ENCODE peak calls at places on chromosomes 11 and 22, in seven cellular contexts. One of them, this sample, is unnamed.

GRCh38 chr11:548700-549603 is 11.6 kb downstream of the LMNTD2 start:
- DNase-seq in IMR-90: no peak
- DNase-seq in H9: no peak
- DNase-seq in neuronal stem cell: no peak
- DNase-seq in H1: no peak
- DNase-seq in mesendoderm: peak; percentile 70
- DNase-seq in mesenchymal stem cell: peak; percentile 28
- DNase-seq in this sample: peak; percentile 65

GRCh38 chr11:70064726-70065317 is 13.3 kb upstream of the ANO1 start:
- DNase-seq in IMR-90: no peak
- DNase-seq in H9: peak; percentile 15
- DNase-seq in neuronal stem cell: no peak
- DNase-seq in H1: peak; percentile 41
- DNase-seq in mesendoderm: no peak
- DNase-seq in mesenchymal stem cell: no peak
- DNase-seq in this sample: no peak

GRCh38 chr11:10818594-10818993 is 9.9 kb upstream of the EIF4G2 start:
- DNase-seq in IMR-90: peak; percentile 95
- DNase-seq in H9: no peak
- DNase-seq in neuronal stem cell: no peak
- DNase-seq in H1: no peak
- DNase-seq in mesendoderm: no peak
- DNase-seq in mesenchymal stem cell: peak; percentile 87
- DNase-seq in this sample: no peak

GRCh38 chr22:41994506-41994905 is 4.1 kb upstream of the WBP2NL start:
- DNase-seq in IMR-90: no peak
- DNase-seq in H9: no peak
- DNase-seq in neuronal stem cell: no peak
- DNase-seq in H1: no peak
- DNase-seq in mesendoderm: peak; percentile 14
- DNase-seq in mesenchymal stem cell: no peak
- DNase-seq in this sample: no peak

GRCh38 chr11:2180775-2181370 is 9.3 kb upstream of the TH start:
- DNase-seq in IMR-90: no peak
- DNase-seq in H9: no peak
- DNase-seq in neuronal stem cell: no peak
- DNase-seq in H1: no peak
- DNase-seq in mesendoderm: no peak
- DNase-seq in mesenchymal stem cell: no peak
- DNase-seq in this sample: no peak

GRCh38 chr22:24086310-24086709 is 75.2 kb downstream of the CABIN1 start:
- DNase-seq in IMR-90: no peak
- DNase-seq in H9: no peak
- DNase-seq in neuronal stem cell: no peak
- DNase-seq in H1: no peak
- DNase-seq in mesendoderm: no peak
- DNase-seq in mesenchymal stem cell: no peak
- DNase-seq in this sample: no peak

GRCh38 chr22:22787805-22788459 is 99.7 kb upstream of the IGLL5 start:
- DNase-seq in IMR-90: peak; percentile 28
- DNase-seq in H9: peak; percentile 79
- DNase-seq in neuronal stem cell: peak; percentile 51
- DNase-seq in H1: peak; percentile 78
- DNase-seq in mesendoderm: peak; percentile 70
- DNase-seq in mesenchymal stem cell: peak; percentile 11
- DNase-seq in this sample: peak; percentile 76

GRCh38 chr11:118222437-118222836 is 2.4 kb downstream of the JAML start:
- DNase-seq in IMR-90: no peak
- DNase-seq in H9: no peak
- DNase-seq in neuronal stem cell: no peak
- DNase-seq in H1: no peak
- DNase-seq in mesendoderm: no peak
- DNase-seq in mesenchymal stem cell: no peak
- DNase-seq in this sample: no peak

GRCh38 chr11:68354181-68354872 is 41.9 kb downstream of the LRP5 start:
- DNase-seq in IMR-90: peak; percentile 89
- DNase-seq in H9: no peak
- DNase-seq in neuronal stem cell: no peak
- DNase-seq in H1: no peak
- DNase-seq in mesendoderm: peak; percentile 59
- DNase-seq in mesenchymal stem cell: peak; percentile 82
- DNase-seq in this sample: peak; percentile 89

GRCh38 chr11:96122601-96123044 is 198.7 kb upstream of the MTMR2 start:
- DNase-seq in IMR-90: peak; percentile 35
- DNase-seq in H9: no peak
- DNase-seq in neuronal stem cell: no peak
- DNase-seq in H1: no peak
- DNase-seq in mesendoderm: no peak
- DNase-seq in mesenchymal stem cell: no peak
- DNase-seq in this sample: peak; percentile 71

GRCh38 chr11:12288212-12288933 is 89.0 kb upstream of the PARVA start:
- DNase-seq in IMR-90: peak; percentile 94
- DNase-seq in H9: peak; percentile 89
- DNase-seq in neuronal stem cell: peak; percentile 86
- DNase-seq in H1: peak; percentile 95
- DNase-seq in mesendoderm: peak; percentile 93
- DNase-seq in mesenchymal stem cell: peak; percentile 94
- DNase-seq in this sample: peak; percentile 97

GRCh38 chr11:19842505-19842904 is 129.9 kb downstream of the NAV2 start:
- DNase-seq in IMR-90: no peak
- DNase-seq in H9: no peak
- DNase-seq in neuronal stem cell: no peak
- DNase-seq in H1: no peak
- DNase-seq in mesendoderm: no peak
- DNase-seq in mesenchymal stem cell: no peak
- DNase-seq in this sample: peak; percentile 49

GRCh38 chr22:37157516-37158289 is 8.0 kb upstream of the IL2RB start:
- DNase-seq in IMR-90: peak; percentile 31
- DNase-seq in H9: no peak
- DNase-seq in neuronal stem cell: no peak
- DNase-seq in H1: no peak
- DNase-seq in mesendoderm: peak; percentile 28
- DNase-seq in mesenchymal stem cell: no peak
- DNase-seq in this sample: peak; percentile 94

GRCh38 chr11:47248664-47249377 is at the start of gene ACP2:
- DNase-seq in IMR-90: peak; percentile 87
- DNase-seq in H9: peak; percentile 86
- DNase-seq in neuronal stem cell: peak; percentile 87
- DNase-seq in H1: peak; percentile 93
- DNase-seq in mesendoderm: peak; percentile 95
- DNase-seq in mesenchymal stem cell: peak; percentile 88
- DNase-seq in this sample: peak; percentile 88

GRCh38 chr11:34316347-34317037 is 41.3 kb downstream of the ABTB2 start:
- DNase-seq in IMR-90: peak; percentile 28
- DNase-seq in H9: no peak
- DNase-seq in neuronal stem cell: no peak
- DNase-seq in H1: no peak
- DNase-seq in mesendoderm: no peak
- DNase-seq in mesenchymal stem cell: no peak
- DNase-seq in this sample: no peak

GRCh38 chr22:47602732-47603131 is 840.3 kb downstream of the TBC1D22A start:
- DNase-seq in IMR-90: no peak
- DNase-seq in H9: no peak
- DNase-seq in neuronal stem cell: no peak
- DNase-seq in H1: no peak
- DNase-seq in mesendoderm: no peak
- DNase-seq in mesenchymal stem cell: no peak
- DNase-seq in this sample: no peak

GRCh38 chr11:46367244-46367915 is 14.1 kb upstream of the MDK start:
- DNase-seq in IMR-90: peak; percentile 59
- DNase-seq in H9: peak; percentile 82
- DNase-seq in neuronal stem cell: no peak
- DNase-seq in H1: peak; percentile 95
- DNase-seq in mesendoderm: no peak
- DNase-seq in mesenchymal stem cell: peak; percentile 58
- DNase-seq in this sample: no peak

GRCh38 chr22:48258841-48259240 is 1496.4 kb downstream of the TBC1D22A start:
- DNase-seq in IMR-90: no peak
- DNase-seq in H9: no peak
- DNase-seq in neuronal stem cell: no peak
- DNase-seq in H1: no peak
- DNase-seq in mesendoderm: no peak
- DNase-seq in mesenchymal stem cell: no peak
- DNase-seq in this sample: no peak

GRCh38 chr11:17263803-17264202 is 12.7 kb upstream of the NUCB2 start:
- DNase-seq in IMR-90: peak; percentile 70
- DNase-seq in H9: no peak
- DNase-seq in neuronal stem cell: no peak
- DNase-seq in H1: no peak
- DNase-seq in mesendoderm: no peak
- DNase-seq in mesenchymal stem cell: no peak
- DNase-seq in this sample: no peak

GRCh38 chr11:86116386-86116726 is 47.5 kb upstream of the PICALM start:
- DNase-seq in IMR-90: peak; percentile 98
- DNase-seq in H9: no peak
- DNase-seq in neuronal stem cell: no peak
- DNase-seq in H1: no peak
- DNase-seq in mesendoderm: no peak
- DNase-seq in mesenchymal stem cell: peak; percentile 38
- DNase-seq in this sample: no peak

GRCh38 chr11:19816817-19817216 is 104.2 kb downstream of the NAV2 start:
- DNase-seq in IMR-90: no peak
- DNase-seq in H9: peak; percentile 53
- DNase-seq in neuronal stem cell: no peak
- DNase-seq in H1: no peak
- DNase-seq in mesendoderm: peak; percentile 51
- DNase-seq in mesenchymal stem cell: no peak
- DNase-seq in this sample: no peak

GRCh38 chr22:24807284-24807950 is 1.4 kb downstream of the SGSM1 start:
- DNase-seq in IMR-90: no peak
- DNase-seq in H9: no peak
- DNase-seq in neuronal stem cell: no peak
- DNase-seq in H1: no peak
- DNase-seq in mesendoderm: peak; percentile 42
- DNase-seq in mesenchymal stem cell: peak; percentile 37
- DNase-seq in this sample: no peak

GRCh38 chr22:21038405-21038804 is 6.0 kb upstream of the SLC7A4 start:
- DNase-seq in IMR-90: peak; percentile 40
- DNase-seq in H9: no peak
- DNase-seq in neuronal stem cell: no peak
- DNase-seq in H1: no peak
- DNase-seq in mesendoderm: no peak
- DNase-seq in mesenchymal stem cell: peak; percentile 57
- DNase-seq in this sample: no peak

GRCh38 chr22:28329582-28330073 is 350.0 kb downstream of the TTC28 start:
- DNase-seq in IMR-90: peak; percentile 26
- DNase-seq in H9: no peak
- DNase-seq in neuronal stem cell: no peak
- DNase-seq in H1: no peak
- DNase-seq in mesendoderm: no peak
- DNase-seq in mesenchymal stem cell: peak; percentile 58
- DNase-seq in this sample: no peak

GRCh38 chr11:65719887-65720236 is 736 bp downstream of the RNASEH2C start:
- DNase-seq in IMR-90: peak; percentile 36
- DNase-seq in H9: no peak
- DNase-seq in neuronal stem cell: no peak
- DNase-seq in H1: no peak
- DNase-seq in mesendoderm: no peak
- DNase-seq in mesenchymal stem cell: peak; percentile 60
- DNase-seq in this sample: no peak

DNA sequence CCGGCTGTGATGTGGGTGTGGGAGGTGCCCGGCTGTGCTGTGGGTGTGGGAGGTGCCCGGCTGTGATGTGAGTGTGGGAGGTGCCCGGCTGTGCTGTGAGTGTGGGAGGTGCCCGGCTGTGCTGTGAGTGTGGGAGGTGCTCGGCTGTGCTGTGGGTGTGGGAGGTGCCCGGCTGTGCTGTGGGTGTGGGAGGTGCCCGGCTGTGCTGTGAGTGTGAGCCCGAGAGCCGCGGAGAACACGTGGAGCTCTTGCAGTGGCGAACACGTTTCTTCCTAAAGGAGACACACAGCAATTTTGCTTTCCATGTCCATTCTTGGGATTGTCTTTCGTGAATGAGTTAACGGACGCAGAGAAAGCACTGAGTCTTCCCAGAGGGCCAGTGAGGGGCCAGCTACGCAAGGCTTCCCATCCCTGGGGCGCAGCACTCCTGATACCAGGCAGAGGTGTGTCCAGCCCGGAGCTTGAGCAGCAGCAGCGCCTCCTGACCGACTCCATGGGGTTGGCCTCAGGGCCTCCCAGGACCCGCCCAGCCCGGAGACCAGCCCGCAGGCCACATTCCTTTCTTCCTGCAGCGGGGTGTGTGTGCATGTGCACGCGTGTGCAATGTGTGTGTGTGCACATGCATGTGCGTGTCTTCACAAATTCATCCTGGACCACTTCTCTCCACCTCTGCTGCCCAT is 245.0 kb upstream of the B3GAT1 start:
- DNase-seq in IMR-90: no peak
- DNase-seq in H9: no peak
- DNase-seq in neuronal stem cell: no peak
- DNase-seq in H1: peak; percentile 35
- DNase-seq in mesendoderm: no peak
- DNase-seq in mesenchymal stem cell: no peak
- DNase-seq in this sample: peak; percentile 75
- H4K8ac ChIP-seq in IMR-90: no peak overlapping the region
- H4K8ac ChIP-seq in H9: no peak overlapping the region
- H4K8ac ChIP-seq in neuronal stem cell: no peak overlapping the region
- H4K8ac ChIP-seq in H1: no peak overlapping the region
- H4K8ac ChIP-seq in mesendoderm: no peak overlapping the region
- H4K8ac ChIP-seq in mesenchymal stem cell: no peak overlapping the region
- H4K8ac ChIP-seq in this sample: no peak overlapping the region

DNA sequence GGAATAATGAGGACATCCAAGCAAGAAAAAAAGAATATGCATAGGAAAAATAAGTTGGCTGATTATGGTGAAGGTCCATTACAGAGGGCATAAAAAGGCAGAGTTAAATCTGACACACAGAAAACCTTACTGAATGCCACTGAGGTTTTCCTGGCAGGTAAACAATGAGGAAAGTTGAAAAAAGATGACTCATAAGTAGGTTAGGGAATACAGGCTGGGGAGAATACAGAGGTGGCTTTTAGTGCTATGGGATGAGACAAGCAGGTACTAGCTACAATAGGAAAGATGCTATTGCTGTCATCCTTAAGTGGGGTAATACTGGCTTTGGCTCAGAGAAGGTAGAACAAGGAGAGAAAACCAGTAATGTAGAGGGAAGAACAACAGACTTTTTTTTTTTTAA is 44.7 kb downstream of the CSTF3 start:
- DNase-seq in IMR-90: peak; percentile 22
- DNase-seq in H9: no peak
- DNase-seq in neuronal stem cell: no peak
- DNase-seq in H1: no peak
- DNase-seq in mesendoderm: peak; percentile 39
- DNase-seq in mesenchymal stem cell: peak; percentile 18
- DNase-seq in this sample: peak; percentile 33
- H4K8ac ChIP-seq in IMR-90: no peak overlapping the region
- H4K8ac ChIP-seq in H9: no peak overlapping the region
- H4K8ac ChIP-seq in neuronal stem cell: no peak overlapping the region
- H4K8ac ChIP-seq in H1: no peak overlapping the region
- H4K8ac ChIP-seq in mesendoderm: no peak overlapping the region
- H4K8ac ChIP-seq in mesenchymal stem cell: no peak overlapping the region
- H4K8ac ChIP-seq in this sample: no peak overlapping the region

GRCh38 chr11:128189823-128190222 is 397.5 kb downstream of the ETS1 start:
- DNase-seq in IMR-90: no peak
- DNase-seq in H9: no peak
- DNase-seq in neuronal stem cell: no peak
- DNase-seq in H1: no peak
- DNase-seq in mesendoderm: no peak
- DNase-seq in mesenchymal stem cell: no peak
- DNase-seq in this sample: no peak
- H4K8ac ChIP-seq in IMR-90: no peak overlapping the region
- H4K8ac ChIP-seq in H9: no peak overlapping the region
- H4K8ac ChIP-seq in neuronal stem cell: no peak overlapping the region
- H4K8ac ChIP-seq in H1: no peak overlapping the region
- H4K8ac ChIP-seq in mesendoderm: no peak overlapping the region
- H4K8ac ChIP-seq in mesenchymal stem cell: no peak overlapping the region
- H4K8ac ChIP-seq in this sample: no peak overlapping the region

GRCh38 chr11:122120096-122120495 is 4.1 kb upstream of the BLID start:
- DNase-seq in IMR-90: no peak
- DNase-seq in H9: no peak
- DNase-seq in neuronal stem cell: no peak
- DNase-seq in H1: no peak
- DNase-seq in mesendoderm: no peak
- DNase-seq in mesenchymal stem cell: no peak
- DNase-seq in this sample: no peak
- H4K8ac ChIP-seq in IMR-90: no peak overlapping the region
- H4K8ac ChIP-seq in H9: no peak overlapping the region
- H4K8ac ChIP-seq in neuronal stem cell: no peak overlapping the region
- H4K8ac ChIP-seq in H1: no peak overlapping the region
- H4K8ac ChIP-seq in mesendoderm: no peak overlapping the region
- H4K8ac ChIP-seq in mesenchymal stem cell: no peak overlapping the region
- H4K8ac ChIP-seq in this sample: no peak overlapping the region

This sample was measured in trophoblast cell.